ENCODE peak calls at places on chromosomes 7 and 10, in nine cellular contexts. K, G, S, T, C, B, E, D and N are unnamed samples.

GRCh38 chr10:112585052-112585451 is 138.0 kb downstream of the VTI1A start:
- DNase-seq in E (no peak), B (no peak), S (no peak), T (no peak), C (no peak), D (peak), K (no peak), G (peak), N (peak)

GRCh38 chr7:131945313-131945831 is 388.9 kb upstream of the PODXL start:
- DNase-seq in S (no peak), K (peak), D (peak), C (peak), G (no peak), E (peak), B (peak), T (peak), N (peak)

GRCh38 chr10:64023926-64024465 is 502.8 kb downstream of the REEP3 start:
- DNase-seq in K (no peak), D (no peak), G (no peak), T (no peak), C (no peak), B (no peak), E (no peak), S (no peak), N (no peak)

GRCh38 chr10:93458821-93459257 is 23.3 kb downstream of the MYOF start:
- DNase-seq in D (peak), B (peak), K (peak), C (peak), S (no peak), T (no peak), E (no peak), G (peak), N (peak)

GRCh38 chr10:75244487-75245353 is 9.0 kb upstream of the COMTD1 start:
- DNase-seq in C (no peak), T (no peak), G (no peak), K (no peak), E (no peak), B (no peak), S (no peak), D (no peak), N (no peak)

GRCh38 chr10:133509700-133510099 is 17.5 kb upstream of the CYP2E1 start:
- DNase-seq in C (no peak), S (no peak), D (no peak), K (no peak), E (no peak), G (no peak), B (no peak), T (no peak), N (no peak)

GRCh38 chr10:16381083-16381482 is 55.7 kb upstream of the PTER start:
- DNase-seq in K (no peak), G (no peak), S (peak), C (no peak), E (no peak), B (no peak), D (peak), T (no peak), N (peak)

GRCh38 chr7:32616625-32617024 is 121.3 kb downstream of the AVL9 start:
- DNase-seq in G (no peak), D (peak), E (no peak), S (no peak), C (peak), T (no peak), B (peak), K (no peak), N (peak)

GRCh38 chr7:90271753-90272152 is 26.8 kb downstream of the CFAP69 start:
- DNase-seq in B (no peak), T (no peak), D (peak), G (no peak), K (no peak), E (no peak), C (no peak), S (no peak), N (peak)

GRCh38 chr10:102102421-102102820 is 17.7 kb downstream of the LDB1 start:
- DNase-seq in K (no peak), C (no peak), T (no peak), G (no peak), S (no peak), B (no peak), D (no peak), E (no peak), N (no peak)

GRCh38 chr10:102096449-102096848 is 23.7 kb downstream of the LDB1 start:
- DNase-seq in G (no peak), K (no peak), C (no peak), T (no peak), E (no peak), D (no peak), S (no peak), B (no peak), N (no peak)

DNA sequence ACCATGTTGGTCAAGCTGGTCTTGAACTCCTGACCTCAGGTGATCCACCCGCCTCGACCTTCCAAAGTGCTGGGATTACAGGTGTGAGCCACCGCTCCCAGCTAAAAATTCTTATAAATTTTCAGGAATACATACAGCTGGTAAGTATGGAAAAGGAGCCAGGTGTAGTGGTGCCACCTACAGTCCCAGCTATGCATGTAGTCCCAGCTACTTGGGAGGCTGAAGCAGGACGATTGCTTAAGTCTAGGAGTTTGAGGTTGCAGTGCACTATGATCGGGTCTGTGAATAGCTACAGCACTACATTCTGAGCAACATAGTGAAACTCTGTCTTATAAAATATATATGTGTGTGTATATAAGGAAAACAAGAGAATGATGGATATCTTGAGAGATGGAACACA is 19.0 kb downstream of the LDB1 start:
- DNase-seq in S (no peak), C (no peak), B (no peak), K (no peak), E (no peak), T (no peak), G (no peak), D (no peak), N (peak)
- TF ChIP-seq CTCF in S (no peak), C (no peak), B (no peak), K (no peak), E (peak), T (no peak), G (no peak), D (peak), N (no peak)

DNA sequence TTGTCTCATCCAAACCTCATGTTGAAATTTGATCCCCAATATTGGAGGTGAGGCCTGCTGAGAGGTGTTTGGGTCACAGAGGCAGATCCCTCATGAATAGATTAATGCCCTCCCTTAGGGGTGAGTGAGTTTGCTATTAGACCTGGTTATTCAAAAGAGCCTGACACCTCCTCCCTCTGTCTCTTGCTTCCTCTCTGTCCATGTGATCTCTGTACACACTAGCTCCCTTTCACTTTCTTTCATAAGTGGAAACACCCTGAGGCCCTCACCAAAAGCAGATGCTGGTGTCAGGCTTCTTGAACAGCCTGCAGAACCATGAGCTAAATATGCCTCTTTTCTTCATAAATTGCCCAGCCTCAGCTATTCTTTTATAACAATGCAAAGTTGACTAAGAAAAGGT is 447.1 kb downstream of the MDFIC start:
- DNase-seq in D (no peak), B (no peak), C (no peak), E (no peak), S (no peak), K (no peak), G (no peak), T (no peak), N (no peak)
- TF ChIP-seq CTCF in D (no peak), B (no peak), C (no peak), E (no peak), S (no peak), K (no peak), G (no peak), T (no peak), N (no peak)

DNA sequence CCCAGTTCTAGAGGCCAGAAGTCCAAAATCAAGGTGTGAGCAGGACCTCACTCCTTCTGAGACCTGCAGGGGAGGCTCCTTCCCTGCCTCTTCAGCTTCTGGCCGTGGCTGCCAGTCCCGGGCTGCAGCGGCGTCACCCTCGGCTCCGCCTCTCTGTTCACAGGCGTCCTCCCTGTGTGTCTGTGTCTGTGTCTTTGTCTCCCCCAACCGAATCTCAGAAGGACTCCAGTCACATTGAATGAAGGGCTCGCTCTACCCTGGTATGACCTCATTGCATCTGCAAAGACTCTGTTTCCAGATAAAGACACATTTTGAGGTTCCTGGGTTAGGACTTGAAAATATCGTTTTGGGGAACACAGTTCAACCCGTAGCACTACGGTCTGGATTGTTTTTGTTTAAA is 33.1 kb upstream of the GALNT11 start:
- DNase-seq in K (peak), B (peak), S (no peak), C (peak), G (no peak), E (peak), T (peak), D (peak), N (peak)
- TF ChIP-seq CTCF in K (no peak), B (peak), S (no peak), C (peak), G (no peak), E (peak), T (no peak), D (no peak), N (no peak)

GRCh38 chr7:100641860-100642533 is 645 bp upstream of the TFR2 start:
- DNase-seq in D (no peak), C (no peak), S (no peak), G (no peak), B (no peak), K (no peak), E (no peak), T (peak), N (no peak)
- TF ChIP-seq CTCF in D (no peak), C (no peak), S (no peak), G (no peak), B (no peak), K (no peak), E (no peak), T (no peak), N (no peak)

GRCh38 chr10:51035344-51035743 is 38.9 kb upstream of the PRKG1 start:
- DNase-seq in D (no peak), B (no peak), E (no peak), G (no peak), T (no peak), K (peak), S (no peak), C (no peak), N (no peak)
- TF ChIP-seq CTCF in D (no peak), B (no peak), E (no peak), G (no peak), T (no peak), K (no peak), S (no peak), C (no peak), N (no peak)

DNA sequence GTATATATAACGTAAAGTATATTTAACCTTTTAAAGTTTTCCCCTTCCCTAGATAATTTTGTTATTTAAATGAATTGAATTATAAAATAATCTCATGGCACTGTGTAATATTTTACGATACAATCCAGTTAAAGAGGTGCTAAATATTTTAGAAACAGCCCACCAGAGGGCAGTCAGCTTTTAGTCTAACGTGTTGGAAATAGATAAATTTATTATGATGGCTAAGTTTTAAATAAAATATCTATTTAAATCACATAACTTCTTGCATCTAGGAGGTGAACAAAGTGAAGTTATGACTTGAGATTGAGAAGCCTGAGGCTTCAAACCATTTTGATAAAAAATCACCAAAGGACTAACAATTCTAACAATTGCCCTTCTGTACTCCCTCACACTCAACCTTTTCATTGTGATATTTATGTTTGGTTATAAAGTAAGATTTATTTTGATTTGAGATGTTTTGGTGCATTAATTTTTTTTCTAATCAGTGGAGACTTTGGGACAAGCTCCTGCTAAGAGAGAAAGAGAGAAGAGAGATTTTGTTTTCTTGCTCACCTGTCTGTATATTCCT is 171.5 kb upstream of the SP4 start:
- DNase-seq in E (no peak), S (no peak), D (peak), G (no peak), C (no peak), T (no peak), B (no peak), K (no peak), N (peak)
- TF ChIP-seq CTCF in E (no peak), S (peak), D (peak), G (no peak), C (peak), T (peak), B (peak), K (peak), N (peak)

GRCh38 chr7:54664235-54665228 is 94.5 kb downstream of the SEC61G start:
- DNase-seq in K (peak), B (peak), E (peak), T (peak), G (no peak), D (peak), C (peak), S (no peak), N (peak)
- TF ChIP-seq CTCF in K (peak), B (peak), E (peak), T (peak), G (no peak), D (peak), C (peak), S (peak), N (peak)

DNA sequence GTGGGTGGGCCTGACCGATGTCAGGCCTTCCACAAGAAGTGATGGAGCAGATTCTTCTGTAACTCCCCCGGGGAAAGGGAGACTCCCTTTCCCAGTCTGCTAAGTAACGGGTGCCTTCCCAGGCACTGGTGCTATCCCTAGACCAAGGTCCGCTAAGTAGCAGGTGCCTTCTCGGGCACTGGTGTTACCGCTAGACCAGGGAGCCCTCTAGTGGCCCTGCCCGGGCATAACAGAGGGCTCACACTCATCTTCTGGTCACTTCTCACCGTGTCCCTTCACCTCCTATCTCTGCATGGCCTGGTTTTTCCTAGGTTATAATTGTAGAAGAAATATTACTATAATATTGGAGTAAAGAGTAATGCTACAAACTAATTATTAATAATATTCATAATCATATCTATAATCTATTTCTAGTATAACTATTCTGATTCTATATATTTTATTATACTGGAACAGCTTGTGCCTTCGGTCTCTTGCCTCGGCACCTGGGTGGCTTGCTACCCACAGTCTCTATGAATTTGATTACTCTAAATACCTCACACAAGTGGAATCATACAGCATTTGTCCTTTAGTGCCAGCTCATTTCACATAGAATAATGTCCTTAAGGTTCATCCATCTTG is 1378.7 kb downstream of the XPNPEP1 start:
- DNase-seq in G (no peak), E (peak), B (peak), K (peak), T (peak), C (peak), D (peak), S (no peak), N (peak)
- TF ChIP-seq CTCF in G (peak), E (peak), B (peak), K (peak), T (peak), C (peak), D (peak), S (peak), N (peak)

GRCh38 chr10:34228066-34228465 is 587.0 kb downstream of the PARD3 start:
- DNase-seq in G (no peak), C (no peak), E (no peak), K (no peak), T (no peak), D (no peak), B (no peak), S (no peak), N (no peak)

GRCh38 chr10:34219860-34220518 is 595.1 kb downstream of the PARD3 start:
- DNase-seq in T (no peak), K (no peak), B (no peak), E (no peak), S (no peak), C (no peak), G (no peak), D (no peak), N (no peak)

GRCh38 chr10:34223658-34224057 is 591.4 kb downstream of the PARD3 start:
- DNase-seq in D (no peak), S (no peak), G (no peak), B (no peak), K (no peak), T (no peak), E (no peak), C (no peak), N (peak)

GRCh38 chr10:34217524-34217923 is 597.6 kb downstream of the PARD3 start:
- DNase-seq in G (no peak), K (no peak), E (no peak), S (no peak), C (no peak), T (no peak), D (no peak), B (no peak), N (no peak)

DNA sequence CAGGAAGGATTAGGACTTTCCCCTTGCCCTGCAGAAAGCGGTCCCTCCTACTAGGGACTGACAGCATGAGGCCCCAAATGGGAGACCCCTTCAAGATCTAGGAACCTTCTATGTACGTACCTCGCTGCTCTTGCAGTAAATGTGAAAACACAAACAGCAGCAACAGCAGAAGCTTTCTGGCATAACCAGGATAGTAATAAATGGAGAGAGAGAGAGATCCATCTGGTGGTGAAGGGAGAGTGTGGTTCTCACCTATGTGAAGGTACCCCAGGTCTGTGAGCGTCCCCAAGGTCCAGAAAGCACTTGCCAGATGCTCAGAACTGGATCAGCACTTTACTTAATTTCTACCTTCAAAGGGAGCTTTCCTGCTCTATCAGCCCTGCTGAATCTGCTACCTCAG is 592.7 kb downstream of the PARD3 start:
- DNase-seq in K (no peak), D (no peak), B (no peak), G (no peak), E (no peak), T (no peak), C (no peak), S (no peak), N (no peak)
- TF ChIP-seq CTCF in K (no peak), D (no peak), B (no peak), G (no peak), E (no peak), T (no peak), C (no peak), S (no peak), N (no peak)

GRCh38 chr10:131998845-131999681 is 17.3 kb upstream of the BNIP3 start:
- DNase-seq in S (no peak), G (no peak), T (no peak), B (no peak), D (no peak), K (no peak), E (no peak), C (no peak), N (no peak)

GRCh38 chr10:132002004-132002403 is 20.3 kb upstream of the BNIP3 start:
- DNase-seq in D (no peak), T (no peak), B (no peak), K (no peak), E (no peak), C (no peak), S (no peak), G (no peak), N (no peak)

GRCh38 chr10:132003286-132003924 is 21.7 kb upstream of the BNIP3 start:
- DNase-seq in G (no peak), E (no peak), K (no peak), T (no peak), B (no peak), C (no peak), S (no peak), D (no peak), N (no peak)

GRCh38 chr10:132004052-132004451 is 22.3 kb upstream of the BNIP3 start:
- DNase-seq in T (no peak), S (no peak), K (no peak), C (no peak), B (no peak), G (no peak), E (no peak), D (no peak), N (no peak)

GRCh38 chr10:132001238-132001977 is 19.7 kb upstream of the BNIP3 start:
- DNase-seq in T (no peak), C (no peak), B (no peak), S (no peak), E (peak), D (no peak), G (no peak), K (no peak), N (no peak)
- TF ChIP-seq CTCF in T (no peak), C (no peak), B (peak), S (no peak), E (peak), D (no peak), G (no peak), K (no peak), N (no peak)